ENCODE peak calls at places on chromosomes 11 and 22, in seven cellular contexts. N, I, V, R, J, C and G are unnamed samples.

GRCh38 chr11:62604460-62605130 is 2.9 kb upstream of the MTA2 start:
- DNase-seq in N (no peak), R (no peak), J (no peak), C (no peak), V (peak), I (no peak), G (no peak)

GRCh38 chr11:77547047-77547836 is 42.5 kb upstream of the AQP11 start:
- DNase-seq in I (no peak), C (no peak), V (no peak), R (no peak), N (no peak), J (no peak), G (no peak)

GRCh38 chr11:1837171-1838076 is 1.4 kb upstream of the TNNI2 start:
- DNase-seq in V (peak), I (peak), J (no peak), N (peak), C (peak), R (peak), G (peak)

GRCh38 chr11:123069878-123070821 is 8.2 kb upstream of the HSPA8 start:
- DNase-seq in J (no peak), V (no peak), C (no peak), N (no peak), I (no peak), R (no peak), G (no peak)

GRCh38 chr11:95924414-95924760 is 480 bp upstream of the MTMR2 start:
- DNase-seq in J (no peak), N (no peak), V (peak), R (no peak), I (no peak), C (no peak), G (peak)

GRCh38 chr11:80831374-80831773 is 1390.5 kb upstream of the TENM4 start:
- DNase-seq in I (no peak), R (no peak), V (no peak), C (no peak), N (no peak), J (no peak), G (no peak)

GRCh38 chr11:28524098-28524497 is 415.9 kb downstream of the METTL15 start:
- DNase-seq in I (peak), C (no peak), V (no peak), N (no peak), J (no peak), R (no peak), G (no peak)

GRCh38 chr11:113458189-113458588 is 17.0 kb downstream of the DRD2 start:
- DNase-seq in I (no peak), J (no peak), N (no peak), C (no peak), R (no peak), V (no peak), G (no peak)

GRCh38 chr11:88886796-88887195 is 179.0 kb downstream of the GRM5 start:
- DNase-seq in N (no peak), C (no peak), R (peak), I (no peak), J (no peak), V (peak), G (peak)

GRCh38 chr22:32564170-32565001 is 89.8 kb downstream of the FBXO7 start:
- DNase-seq in V (peak), J (no peak), R (no peak), I (peak), N (no peak), C (peak), G (peak)

GRCh38 chr11:130979386-130979972 is 63.2 kb upstream of the SNX19 start:
- DNase-seq in I (peak), R (no peak), J (no peak), V (peak), N (no peak), C (no peak), G (peak)

GRCh38 chr11:130070829-130071205 is 1.1 kb downstream of the APLP2 start:
- DNase-seq in I (peak), R (no peak), J (no peak), N (peak), C (no peak), V (peak), G (no peak)

GRCh38 chr11:126336065-126336464 is 19.4 kb upstream of the ST3GAL4 start:
- DNase-seq in V (no peak), C (no peak), I (no peak), R (no peak), J (no peak), N (no peak), G (no peak)

GRCh38 chr11:115501895-115502589 is 2.2 kb downstream of the CADM1 start:
- DNase-seq in V (no peak), I (peak), C (no peak), N (no peak), R (no peak), J (no peak), G (no peak)

GRCh38 chr11:6598555-6598954 is 4.9 kb downstream of the RRP8 start:
- DNase-seq in I (no peak), R (no peak), C (no peak), V (no peak), N (no peak), J (no peak), G (no peak)

GRCh38 chr11:125210112-125210511 is 45.6 kb downstream of the PKNOX2 start:
- DNase-seq in V (no peak), N (no peak), I (peak), R (no peak), C (no peak), J (no peak), G (no peak)

GRCh38 chr11:8019671-8020597 is 32.8 kb downstream of the EIF3F start:
- DNase-seq in C (peak), N (no peak), J (peak), V (peak), I (peak), R (peak), G (peak)

GRCh38 chr22:36079041-36079440 is 50.4 kb upstream of the RBFOX2 start:
- DNase-seq in J (no peak), I (no peak), V (no peak), N (no peak), C (no peak), R (no peak), G (no peak)

GRCh38 chr22:18059991-18060390 is 17.8 kb upstream of the PEX26 start:
- DNase-seq in V (no peak), C (no peak), I (no peak), R (no peak), N (no peak), J (no peak), G (no peak)

GRCh38 chr22:31881867-31882266 is 62.5 kb upstream of the YWHAH start:
- DNase-seq in R (no peak), N (no peak), C (no peak), V (no peak), J (no peak), I (no peak), G (no peak)

GRCh38 chr11:124460459-124460858 is 15.0 kb upstream of the OR8B8 start:
- DNase-seq in C (no peak), R (no peak), J (no peak), I (no peak), V (no peak), N (no peak), G (no peak)

GRCh38 chr11:67352546-67353316 is 615 bp downstream of the POLD4 start:
- DNase-seq in V (no peak), J (no peak), I (no peak), N (peak), R (no peak), C (no peak), G (no peak)

GRCh38 chr22:30198152-30198845 is 48.3 kb downstream of the LIF start:
- DNase-seq in V (peak), R (no peak), C (no peak), J (no peak), N (no peak), I (no peak), G (peak)

GRCh38 chr11:93330446-93330984 is at the start of gene DEUP1:
- DNase-seq in J (no peak), N (peak), I (peak), V (no peak), C (peak), R (peak), G (no peak)

GRCh38 chr11:64620286-64620962 is 29.4 kb downstream of the SLC22A12 start:
- DNase-seq in N (no peak), C (peak), V (peak), J (no peak), R (no peak), I (no peak), G (no peak)
- H3K4me3 ChIP-seq in N (no peak), C (no peak), V (no peak), J (no peak), R (no peak), I (no peak), G (no peak)

DNA sequence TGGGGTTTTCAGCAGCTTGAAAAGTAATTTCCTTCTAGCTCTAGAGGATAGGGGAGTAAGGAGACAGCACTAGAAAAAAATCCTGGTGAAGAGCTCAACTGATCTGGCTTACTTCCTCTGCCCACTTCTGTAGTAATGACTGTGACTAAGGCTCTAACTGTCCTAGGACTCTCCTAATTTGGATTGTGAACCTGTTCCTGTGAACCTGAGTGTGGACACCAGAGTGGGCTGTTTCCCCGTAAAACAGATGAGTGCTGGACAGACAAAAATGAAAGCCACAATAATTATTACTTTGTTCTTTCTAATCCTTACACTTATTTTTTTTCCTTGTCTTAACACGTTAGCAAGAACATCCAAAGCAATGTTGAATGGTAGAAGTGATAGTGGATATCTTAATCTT is 154.1 kb downstream of the AASDHPPT start:
- DNase-seq in J (no peak), C (no peak), V (peak), R (no peak), I (peak), N (no peak), G (peak)
- TF ChIP-seq CTCF in J (no peak), C (no peak), V (peak), R (peak), I (peak), N (no peak), G (peak)

GRCh38 chr11:103898065-103898464 is 138.4 kb upstream of the DDI1 start:
- DNase-seq in V (no peak), R (no peak), I (no peak), J (no peak), C (no peak), N (no peak), G (no peak)
- H3K4me3 ChIP-seq in V (no peak), R (no peak), I (no peak), J (no peak), C (no peak), N (no peak), G (no peak)

GRCh38 chr11:75449776-75450175 is 16.8 kb upstream of the KLHL35 start:
- DNase-seq in V (no peak), C (no peak), I (no peak), R (no peak), N (no peak), J (no peak), G (no peak)

GRCh38 chr11:75453916-75454655 is 21.1 kb upstream of the KLHL35 start:
- DNase-seq in V (peak), R (no peak), J (no peak), I (peak), C (no peak), N (no peak), G (peak)

GRCh38 chr11:75449271-75449670 is 16.3 kb upstream of the KLHL35 start:
- DNase-seq in J (no peak), C (no peak), I (no peak), R (no peak), N (no peak), V (no peak), G (no peak)

GRCh38 chr11:75450236-75450635 is 17.2 kb upstream of the KLHL35 start:
- DNase-seq in I (no peak), N (no peak), J (no peak), C (no peak), V (no peak), R (no peak), G (no peak)

DNA sequence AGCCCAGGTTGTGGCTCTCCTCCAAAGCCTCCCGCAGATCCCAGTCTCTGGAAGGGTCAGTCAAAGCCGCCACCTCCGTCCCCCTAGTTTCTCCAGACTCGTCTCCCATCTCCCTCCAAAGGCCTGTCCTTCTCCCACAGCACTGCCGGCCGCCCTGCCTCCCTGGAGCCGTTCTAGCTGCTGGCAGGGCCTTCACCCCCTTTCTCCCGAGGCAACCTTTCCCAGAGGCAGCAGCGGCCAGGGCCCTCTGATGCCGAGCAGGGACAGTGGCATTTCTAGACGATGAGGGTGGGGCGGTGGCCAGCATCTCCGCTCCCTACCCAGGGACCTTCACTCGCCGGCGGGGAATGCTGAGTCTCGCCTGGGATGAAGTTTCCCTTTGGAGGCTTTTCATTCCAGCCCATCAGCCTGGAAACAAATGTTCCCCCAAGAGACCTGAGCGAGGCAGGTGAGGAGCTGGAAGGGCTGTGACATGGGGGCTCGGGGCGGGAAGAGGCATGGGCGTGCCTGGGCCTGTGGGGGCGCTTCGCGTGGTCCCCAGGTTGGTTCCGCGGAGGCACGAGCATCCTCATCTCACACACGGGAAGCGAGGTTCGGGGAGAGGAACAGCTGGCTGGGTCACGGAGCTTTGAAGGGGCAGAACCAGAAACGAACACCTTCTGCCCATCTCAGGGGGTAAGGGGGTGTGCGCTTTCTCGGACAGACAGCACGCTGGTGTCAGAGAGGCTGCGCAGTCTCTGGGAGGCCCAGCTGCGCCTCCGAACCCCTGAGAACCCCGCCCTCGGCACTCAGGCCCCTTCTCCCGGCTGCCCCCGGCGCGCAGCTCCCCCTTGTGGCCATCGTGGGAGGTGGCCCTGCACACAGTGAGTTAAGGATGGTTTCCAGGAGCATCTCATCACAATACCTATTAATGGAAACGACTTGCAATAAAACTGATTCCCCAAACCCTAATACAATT is 18.1 kb upstream of the KLHL35 start:
- DNase-seq in N (no peak), V (no peak), I (no peak), J (no peak), C (no peak), R (peak), G (no peak)
- TF ChIP-seq CTCF in N (peak), V (peak), I (peak), J (no peak), C (peak), R (peak), G (peak)